ENCODE peak calls at places on chromosome X, in four cellular contexts. O is SK-N-SH, D is HepG2, E is H1. S is an unnamed sample.
A peak's percentile ranks its signal among the peaks of the same experiment; 100 is the strongest.

GRCh38 chrX:39401483-39402110 is 600.3 kb downstream of the MID1IP1 start:
- DNase-seq in O (no peak), E (no peak), D (no peak), S (no peak)

GRCh38 chrX:150575415-150575814 is 7.0 kb downstream of the MTM1 start:
- DNase-seq in E (no peak), D (no peak), O (no peak), S (no peak)

GRCh38 chrX:131791608-131792355 is 231.3 kb upstream of the STK26 start:
- DNase-seq in D (no peak), E (no peak), O (no peak), S (no peak)

GRCh38 chrX:28550331-28550872 is 36.8 kb upstream of the IL1RAPL1 start:
- DNase-seq in O (peak; percentile 2), D (no peak), E (no peak), S (no peak)

GRCh38 chrX:9340619-9341304 is 124.1 kb upstream of the TBL1X start:
- DNase-seq in E (no peak), O (peak; percentile 12), D (no peak), S (peak; percentile 5)

GRCh38 chrX:33128048-33128805 is 83.1 kb downstream of the DMD start:
- DNase-seq in O (no peak), D (no peak), E (no peak), S (no peak)

GRCh38 chrX:134144231-134144630 is 92.8 kb upstream of the CCDC160 start:
- DNase-seq in D (peak; percentile 25), E (no peak), O (peak; percentile 5), S (no peak)

GRCh38 chrX:1598876-1599790 is 7.7 kb downstream of the AKAP17A start:
- DNase-seq in E (peak; percentile 33), D (no peak), O (no peak), S (no peak)

GRCh38 chrX:34880656-34881055 is 61.9 kb upstream of the FAM47B start:
- DNase-seq in E (no peak), D (no peak), O (no peak), S (no peak)

GRCh38 chrX:87914726-87915125 is 397.1 kb downstream of the KLHL4 start:
- DNase-seq in E (no peak), D (no peak), O (no peak), S (no peak)

GRCh38 chrX:50635811-50636365 is 165.3 kb upstream of the DGKK start:
- DNase-seq in E (no peak), O (peak; percentile 22), D (no peak), S (no peak)

GRCh38 chrX:132520792-132521191 is 32.0 kb upstream of the MBNL3 start:
- DNase-seq in O (no peak), D (no peak), E (no peak), S (no peak)

GRCh38 chrX:130091976-130092522 is 18.2 kb downstream of the ELF4 start:
- DNase-seq in E (no peak), D (peak; percentile 66), O (no peak), S (peak; percentile 81)

GRCh38 chrX:154918060-154918483 is 31.9 kb downstream of the F8A1 start:
- DNase-seq in O (peak; percentile 65), E (peak; percentile 46), D (peak; percentile 48), S (peak; percentile 16)

GRCh38 chrX:149540621-149541520 is at the start of gene EOLA1:
- DNase-seq in O (peak; percentile 22), E (no peak), D (peak; percentile 92), S (peak; percentile 97)

GRCh38 chrX:72052415-72053090 is 79.2 kb downstream of the RTL5 start:
- DNase-seq in O (no peak), E (no peak), D (no peak), S (no peak)

GRCh38 chrX:48864210-48864609 is 28.8 kb upstream of the PCSK1N start:
- DNase-seq in O (no peak), D (peak; percentile 1), E (no peak), S (no peak)

GRCh38 chrX:46059316-46059715 is 485.9 kb downstream of the ZNF674 start:
- DNase-seq in O (no peak), D (no peak), E (no peak), S (no peak)

GRCh38 chrX:46637937-46638336 is 64.4 kb downstream of the CHST7 start:
- DNase-seq in O (no peak), D (no peak), E (no peak), S (peak; percentile 60)

GRCh38 chrX:39174761-39175417 is 373.6 kb downstream of the MID1IP1 start:
- DNase-seq in O (no peak), D (no peak), E (no peak), S (no peak)

GRCh38 chrX:28787206-28787605 is 200.0 kb downstream of the IL1RAPL1 start:
- DNase-seq in O (no peak), D (no peak), E (no peak), S (no peak)

GRCh38 chrX:101430457-101431078 is 22.5 kb downstream of the HNRNPH2 start:
- DNase-seq in E (no peak), O (no peak), D (no peak), S (no peak)

GRCh38 chrX:39445336-39445735 is 644.1 kb downstream of the MID1IP1 start:
- DNase-seq in D (no peak), E (peak; percentile 73), O (no peak), S (no peak)

GRCh38 chrX:43976216-43976615 is 3.0 kb upstream of the NDP start:
- DNase-seq in O (no peak), D (no peak), E (no peak), S (no peak)

GRCh38 chrX:115616943-115617563 is 56.1 kb downstream of the PLS3 start:
- DNase-seq in E (no peak), O (peak; percentile 3), D (no peak), S (peak; percentile 58)

GRCh38 chrX:107324493-107325310 is 118.3 kb downstream of the DNAAF6 start:
- DNase-seq in D (no peak), E (peak; percentile 84), O (peak; percentile 74), S (no peak)

GRCh38 chrX:40154229-40154852 is 56.6 kb upstream of the BCOR start:
- DNase-seq in D (peak; percentile 82), E (peak; percentile 46), O (peak; percentile 75), S (no peak)

DNA sequence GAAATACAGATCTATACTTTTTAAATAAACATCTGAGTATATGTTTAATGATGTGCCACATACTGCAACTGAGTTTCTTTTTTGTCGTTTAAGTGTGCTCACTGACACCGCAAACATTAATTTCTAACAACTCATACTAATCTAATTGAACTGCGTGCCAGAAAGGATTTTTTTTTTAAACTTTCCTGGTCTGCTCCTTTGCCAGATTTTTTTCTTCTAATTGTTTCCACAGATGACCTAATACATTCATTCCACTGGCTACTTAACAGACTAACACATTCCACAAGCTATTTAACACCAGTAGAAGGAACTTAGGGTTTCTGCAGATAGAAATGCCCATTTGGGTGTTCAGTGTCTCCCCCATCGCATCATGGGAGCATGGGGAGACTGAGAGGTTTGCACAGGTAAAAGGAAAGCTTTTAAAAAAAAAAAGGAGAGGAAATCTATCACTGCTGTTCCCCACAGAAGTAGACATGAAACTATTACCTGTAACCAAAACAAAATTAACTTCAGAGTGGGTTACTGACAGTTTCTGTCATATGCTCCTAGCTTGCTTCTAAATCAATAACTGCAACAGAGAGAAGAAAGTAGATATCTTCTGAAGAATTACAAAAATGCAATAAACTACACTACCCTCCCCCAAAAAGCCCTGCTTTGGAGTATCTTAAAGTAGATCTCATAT is 31.6 kb downstream of the SH3KBP1 start:
- DNase-seq in E (no peak), D (no peak), O (no peak), S (no peak)
- TF ChIP-seq MAX in E (no peak), D (no peak), O (no peak), S (no peak)

DNA sequence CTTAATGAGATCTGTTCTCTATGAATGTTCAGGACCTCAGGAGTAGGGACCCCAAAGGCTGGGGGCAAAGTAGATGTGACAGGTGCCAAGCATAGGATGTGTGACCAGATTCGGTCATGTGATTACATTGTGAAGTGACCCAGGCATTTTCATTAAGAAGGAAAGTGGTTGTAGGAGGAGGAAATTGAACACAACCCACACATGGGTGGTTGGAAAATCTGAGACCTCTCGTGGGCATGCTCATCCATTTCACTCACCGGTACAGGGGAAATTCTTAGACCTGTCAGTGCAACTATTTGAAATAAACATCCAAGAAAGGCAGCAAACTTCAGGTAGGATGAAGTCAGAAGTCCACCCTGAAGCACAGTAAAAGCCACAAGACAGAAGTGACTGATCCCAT is 43.5 kb upstream of the CD99 start:
- DNase-seq in D (no peak), E (no peak), O (no peak), S (no peak)
- TF ChIP-seq TCF12 in D (no peak), E (no peak), O (no peak), S (no peak)

GRCh38 chrX:15790766-15791380 is 589 bp downstream of the ZRSR2 start:
- DNase-seq in D (no peak), O (peak; percentile 17), E (no peak), S (peak; percentile 13)
- TF ChIP-seq MAX in D (no peak), O (peak; percentile 8), E (no peak), S (no peak)

GRCh38 chrX:139640259-139640658 is 67.7 kb downstream of the MCF2 start:
- DNase-seq in O (no peak), E (no peak), D (no peak), S (no peak)
- TF ChIP-seq TCF12 in O (no peak), E (no peak), D (no peak), S (no peak)

DNA sequence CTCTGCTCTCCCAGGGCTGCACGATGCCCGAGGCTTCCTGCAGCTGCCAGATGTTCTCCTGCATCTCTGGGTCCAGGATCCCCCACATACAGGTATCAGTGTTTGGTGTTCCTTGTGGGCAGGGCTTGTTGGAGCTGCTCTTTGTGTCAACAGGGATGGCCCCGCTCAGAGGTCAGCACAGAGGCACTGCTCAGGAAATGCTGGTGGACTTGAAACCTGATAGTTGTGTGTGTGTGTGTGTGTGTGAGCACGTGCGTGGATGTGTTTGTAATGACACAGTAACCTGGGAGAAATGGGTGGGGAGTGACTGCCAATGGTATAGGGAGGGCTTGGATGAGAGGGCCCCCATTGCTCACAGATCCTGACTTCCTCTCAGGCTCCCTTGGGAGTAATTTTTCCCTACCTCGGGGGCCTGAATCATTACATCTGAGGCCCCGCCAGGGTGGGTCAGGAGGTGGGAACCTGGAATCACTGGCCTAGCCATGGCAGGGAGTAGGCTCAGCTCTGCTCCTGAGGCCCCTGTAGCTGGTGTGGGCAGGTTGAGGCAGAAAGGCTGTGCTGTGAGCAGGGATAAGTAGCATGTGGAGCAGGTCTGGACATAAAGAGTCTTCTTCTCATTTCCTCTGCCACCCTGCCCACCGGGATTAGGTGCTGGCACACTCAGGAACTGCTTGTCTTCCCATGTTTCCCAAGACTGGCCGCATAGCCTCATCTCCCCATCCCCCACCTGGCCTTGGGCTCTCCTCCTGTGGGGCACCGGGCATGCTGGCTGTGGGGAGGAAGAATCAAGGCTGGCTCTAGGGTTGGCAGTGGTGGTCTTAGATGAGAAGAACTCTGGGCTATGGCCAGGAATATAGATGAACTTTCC is 2.5 kb upstream of the EFNB1 start:
- DNase-seq in O (no peak), D (peak; percentile 29), E (no peak), S (no peak)
- TF ChIP-seq MAX in O (no peak), D (peak; percentile 48), E (no peak), S (no peak)

DNA sequence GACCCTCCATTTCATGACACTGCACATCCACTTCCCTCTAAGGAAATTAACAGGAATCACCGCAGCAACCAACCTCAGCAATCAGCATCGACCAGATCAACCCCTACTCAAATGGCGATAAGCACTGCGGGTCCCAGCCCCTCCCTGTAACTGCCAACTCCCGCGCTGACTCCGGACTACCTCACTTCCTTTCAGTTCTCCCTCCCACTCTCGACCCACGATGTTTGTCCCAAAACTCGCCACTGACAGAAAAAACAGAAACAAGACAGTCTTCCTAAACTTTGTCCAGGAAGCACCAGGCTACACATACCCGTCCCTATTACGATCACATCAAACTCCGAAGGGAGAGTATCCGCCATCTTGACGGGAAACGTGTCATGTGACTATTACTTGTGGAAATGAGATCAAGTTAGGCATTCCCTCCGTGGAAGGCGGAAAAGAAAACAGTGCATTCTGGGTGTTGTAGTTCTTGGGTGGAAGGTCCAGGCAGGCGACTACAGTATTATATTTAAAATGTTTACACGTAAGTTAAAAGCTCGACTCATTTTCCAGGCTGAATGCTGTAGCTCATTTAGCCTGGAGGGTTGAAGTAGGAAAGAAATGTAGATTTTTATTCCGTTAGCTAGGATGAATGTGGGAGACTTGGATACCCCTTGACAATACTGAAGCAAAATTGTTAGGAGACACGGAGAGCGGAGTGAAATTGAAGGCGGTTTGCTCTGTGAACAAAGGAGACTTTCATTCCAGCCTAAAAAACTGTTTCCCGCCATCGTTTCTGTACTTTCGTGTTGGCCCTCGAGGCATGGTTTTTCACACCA is at the start of gene CHM:
- DNase-seq in E (peak; percentile 52), D (peak; percentile 80), O (peak; percentile 77), S (peak; percentile 63)
- TF ChIP-seq TCF12 in E (no peak), D (no peak), O (no peak), S (no peak)

S was measured in GM12878.